ENCODE peak calls at places on chromosomes 16 and 17, in six cellular contexts. O is hepatocyte; V is fibroblast of villous mesenchyme; Z is fibroblast of lung; R is body of pancreas; F is CD8-positive, alpha-beta T cell. Y is an unnamed sample.

GRCh38 chr16:1223355-1224214 is 1.5 kb downstream of the TPSG1 start:
- DNase-seq in F (no peak), O (no peak), V (no peak), R (no peak), Z (no peak), Y (no peak)

GRCh38 chr17:73693016-73693545 is 48.8 kb upstream of the SDK2 start:
- DNase-seq in Z (no peak), V (no peak), F (no peak), R (no peak), O (no peak), Y (no peak)

GRCh38 chr17:19785854-19786253 is 37.8 kb upstream of the ALDH3A1 start:
- DNase-seq in V (no peak), R (no peak), O (no peak), F (no peak), Z (peak), Y (no peak)

GRCh38 chr17:71500761-71501555 is 619.9 kb upstream of the SOX9 start:
- DNase-seq in V (no peak), O (no peak), Z (peak), R (no peak), F (no peak), Y (no peak)

GRCh38 chr16:83835972-83836566 is 28.3 kb downstream of the HSBP1 start:
- DNase-seq in Z (peak), R (no peak), F (no peak), O (no peak), V (peak), Y (peak)

GRCh38 chr17:32998893-32999240 is 7.2 kb downstream of the SPACA3 start:
- DNase-seq in O (no peak), R (no peak), V (peak), Z (peak), F (no peak), Y (no peak)

GRCh38 chr17:44911133-44912001 is 3.9 kb downstream of the GFAP start:
- DNase-seq in F (peak), R (peak), Z (peak), O (peak), V (peak), Y (peak)

GRCh38 chr17:57614742-57615141 is 130.4 kb downstream of the CCDC182 start:
- DNase-seq in V (no peak), R (no peak), O (no peak), Z (no peak), F (no peak), Y (no peak)

GRCh38 chr16:11780988-11781680 is 15.9 kb downstream of the ZC3H7A start:
- DNase-seq in V (peak), Z (no peak), F (no peak), O (no peak), R (no peak), Y (peak)

GRCh38 chr17:73371285-73371684 is 59.5 kb upstream of the CDC42EP4 start:
- DNase-seq in V (peak), R (no peak), O (no peak), F (no peak), Z (peak), Y (no peak)

GRCh38 chr17:32281011-32281451 is 15.4 kb downstream of the RHBDL3 start:
- DNase-seq in R (peak), F (no peak), O (no peak), Z (no peak), V (no peak), Y (no peak)

GRCh38 chr17:17300624-17301568 is 2.3 kb upstream of the NT5M start:
- DNase-seq in F (peak), Z (peak), O (peak), V (peak), R (peak), Y (peak)

GRCh38 chr17:4635823-4636375 is 5.6 kb downstream of the ALOX15 start:
- DNase-seq in R (peak), F (no peak), O (no peak), Z (no peak), V (no peak), Y (peak)

GRCh38 chr16:11325404-11326083 is 19.7 kb upstream of the RMI2 start:
- DNase-seq in V (no peak), Z (no peak), R (no peak), F (no peak), O (no peak), Y (peak)

GRCh38 chr17:57603978-57604377 is 141.1 kb downstream of the CCDC182 start:
- DNase-seq in R (peak), F (peak), Z (no peak), V (no peak), O (no peak), Y (peak)

GRCh38 chr17:47844230-47844629 is 3.2 kb upstream of the SCRN2 start:
- DNase-seq in R (no peak), V (peak), F (no peak), Z (peak), O (no peak), Y (no peak)

GRCh38 chr16:15950167-15950854 is 895 bp downstream of the ABCC1 start:
- DNase-seq in O (peak), V (peak), Z (peak), F (no peak), R (peak), Y (peak)

GRCh38 chr16:19094542-19095365 is 19.0 kb upstream of the ITPRIPL2 start:
- DNase-seq in F (no peak), V (peak), Z (no peak), R (peak), O (no peak), Y (peak)

GRCh38 chr17:32265192-32265895 is at the start of gene RHBDL3:
- DNase-seq in O (no peak), R (no peak), V (no peak), F (no peak), Z (no peak), Y (no peak)

GRCh38 chr16:17416461-17417221 is 54.1 kb downstream of the XYLT1 start:
- DNase-seq in V (peak), O (peak), R (peak), F (peak), Z (peak), Y (peak)
- H3K4me3 ChIP-seq in V (no peak), O (no peak), R (no peak), F (peak), Z (no peak), Y (peak)

DNA sequence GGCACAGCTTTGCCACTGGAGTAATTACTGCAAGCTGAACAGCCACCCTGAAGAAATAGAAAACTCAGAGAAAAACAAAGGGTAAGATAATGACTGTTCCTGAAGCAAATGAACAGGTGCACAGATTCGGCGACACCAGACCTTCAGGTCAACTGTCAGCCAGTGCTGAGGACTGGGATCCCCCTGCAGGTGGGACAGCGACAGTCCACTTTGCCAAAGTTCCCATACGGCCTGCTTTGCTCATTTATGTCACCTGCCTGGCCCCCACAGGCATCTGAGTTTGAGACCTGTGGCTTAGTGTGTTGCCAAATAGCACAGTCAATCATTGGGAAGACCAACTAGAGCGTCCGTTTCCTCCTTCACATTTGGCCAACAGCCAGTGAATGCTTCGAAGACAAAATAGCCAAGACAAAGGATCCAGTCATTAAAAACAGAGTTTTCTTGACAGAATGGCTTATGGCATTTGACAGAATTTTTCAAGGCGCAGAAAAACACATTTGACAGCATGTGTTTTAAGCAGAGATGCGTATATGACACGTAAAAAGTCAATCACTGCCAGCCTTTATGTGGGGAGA is 113.8 kb downstream of the ABCC12 start:
- DNase-seq in Z (no peak), V (no peak), R (no peak), O (peak), F (no peak), Y (peak)
- TF ChIP-seq CTCF in Z (no peak), V (no peak), R (no peak), O (peak), F (no peak), Y (no peak)

DNA sequence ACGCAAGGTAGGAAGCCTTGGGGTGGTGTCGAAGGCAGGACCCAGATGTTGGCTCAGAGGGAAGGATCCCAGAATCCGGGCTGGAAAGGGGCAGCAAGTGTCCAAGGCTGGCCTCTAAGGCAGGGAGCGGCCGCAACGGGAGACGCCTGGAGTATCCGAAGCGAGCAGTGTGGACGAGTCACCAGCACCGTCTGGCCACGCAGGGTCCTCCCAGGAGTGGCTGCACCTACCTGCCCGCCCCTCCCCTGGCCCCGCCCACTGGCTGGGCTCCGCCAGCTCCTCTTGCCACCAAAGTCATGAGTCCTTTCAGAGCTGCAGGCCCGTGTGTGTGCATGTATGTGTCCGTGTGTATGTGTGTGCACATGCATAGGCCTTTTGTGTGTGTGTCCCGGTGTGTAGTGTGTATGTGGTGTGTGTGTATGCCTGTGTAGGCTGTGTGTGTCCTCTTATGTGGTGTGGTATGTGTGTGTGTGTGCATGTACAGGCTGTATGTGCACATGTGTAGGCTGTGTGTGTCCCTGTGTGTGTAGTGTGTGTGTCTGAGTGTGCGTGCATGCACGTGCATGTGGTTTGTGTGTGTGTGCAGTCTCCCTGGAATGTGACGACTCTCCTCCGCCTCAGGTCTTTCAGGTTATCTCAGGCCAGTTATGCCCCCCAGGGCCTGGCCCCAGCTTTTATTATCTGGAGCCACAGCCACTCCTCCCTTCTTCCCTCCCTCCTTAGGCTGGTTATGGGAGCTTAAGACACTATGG is at the start of gene PRSS8:
- DNase-seq in V (no peak), R (peak), F (no peak), O (peak), Z (no peak), Y (no peak)
- H3K4me3 ChIP-seq in V (no peak), R (peak), F (no peak), O (peak), Z (no peak), Y (no peak)

DNA sequence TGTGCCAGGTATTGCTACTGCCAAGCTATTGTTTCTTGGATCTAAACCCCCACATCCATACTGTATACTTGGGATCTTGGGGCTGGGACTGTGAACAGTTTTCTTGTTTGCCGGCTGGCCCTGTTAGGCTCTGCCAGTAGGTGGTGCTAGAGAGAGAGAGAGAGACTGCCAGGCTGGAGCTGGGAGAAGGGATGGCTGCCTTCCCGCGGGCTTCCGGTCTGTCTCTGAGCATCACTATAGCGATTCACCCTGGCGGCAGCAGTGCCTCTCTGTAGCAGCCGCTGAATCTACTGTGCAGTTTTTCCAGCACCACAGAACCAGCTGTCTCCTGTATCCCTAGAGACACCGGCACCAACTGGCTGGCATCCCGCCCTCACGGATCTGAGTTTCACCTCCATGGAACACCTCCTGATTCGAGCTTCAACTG is 201.2 kb downstream of the UTP18 start:
- DNase-seq in F (peak), V (peak), O (peak), R (peak), Z (peak), Y (peak)
- TF ChIP-seq CTCF in F (peak), V (peak), O (peak), R (peak), Z (peak), Y (peak)

Y was measured in GM12865.